ENCODE peak calls at places on chromosomes 4 and X, in nine cellular contexts. M is substantia nigra; K is fibroblast of lung; F is fibroblast of mammary gland; Q is stimulated activated CD4-positive, alpha-beta T cell treated with anti-CD3 and anti-CD28 coated beads, Interleukin-4, amount 100 ng/mL, for 4 hours; C is fibroblast of the aortic adventitia; I is HS-5; U is amniotic stem cell; N is WTC11. P is an unnamed sample.

GRCh38 chr4:112589207-112589606 is 47.5 kb downstream of the ZGRF1 start:
- DNase-seq in M (no peak), K (peak), F (peak), Q (no peak), C (peak), I (no peak), U (no peak), N (no peak), P (peak)

GRCh38 chr4:70688795-70689231 is 481 bp downstream of the UTP3 start:
- DNase-seq in M (no peak), K (peak), F (no peak), Q (no peak), C (no peak), I (no peak), U (no peak), N (no peak), P (peak)

GRCh38 chrX:16589211-16589610 is 60.7 kb upstream of the S100G start:
- DNase-seq in M (no peak), K (peak), F (peak), Q (no peak), C (peak), I (no peak), U (no peak), N (no peak), P (peak)

GRCh38 chr4:163157157-163157556 is 9.5 kb downstream of the NAF1 start:
- DNase-seq in M (no peak), K (peak), F (peak), Q (no peak), C (peak), I (peak), U (peak), N (no peak), P (peak)

GRCh38 chrX:65601126-65601525 is 66.3 kb upstream of the MSN start:
- DNase-seq in M (no peak), K (no peak), F (no peak), Q (no peak), C (no peak), I (no peak), U (no peak), N (no peak), P (no peak)

GRCh38 chr4:80006935-80007744 is 65.9 kb downstream of the ANTXR2 start:
- DNase-seq in M (no peak), K (peak), F (no peak), Q (no peak), C (peak), I (no peak), U (no peak), N (no peak), P (no peak)

GRCh38 chr4:1199556-1200331 is 27.4 kb upstream of the SPON2 start:
- DNase-seq in M (no peak), K (no peak), F (no peak), Q (no peak), C (no peak), I (no peak), U (no peak), N (peak), P (no peak)

GRCh38 chr4:181946902-181947301 is 296.3 kb upstream of the TENM3 start:
- DNase-seq in M (no peak), K (no peak), F (no peak), Q (no peak), C (no peak), I (no peak), U (no peak), N (no peak), P (no peak)

GRCh38 chr4:165765053-165765452 is 108.0 kb upstream of the TLL1 start:
- DNase-seq in M (no peak), K (no peak), F (no peak), Q (no peak), C (no peak), I (no peak), U (no peak), N (no peak), P (no peak)

GRCh38 chr4:72767903-72768817 is 199.1 kb upstream of the ADAMTS3 start:
- DNase-seq in M (no peak), K (peak), F (peak), Q (no peak), C (peak), I (peak), U (peak), N (no peak), P (peak)

GRCh38 chrX:48489892-48490291 is 13.9 kb downstream of the FTSJ1 start:
- DNase-seq in M (no peak), K (no peak), F (no peak), Q (no peak), C (no peak), I (no peak), U (no peak), N (no peak), P (no peak)

GRCh38 chr4:162403956-162404355 is 240.2 kb upstream of the FSTL5 start:
- DNase-seq in M (no peak), K (no peak), F (no peak), Q (no peak), C (no peak), I (no peak), U (no peak), N (no peak), P (no peak)

GRCh38 chrX:153794897-153795816 is 689 bp downstream of the SSR4 start:
- DNase-seq in M (no peak), K (peak), F (peak), Q (no peak), C (peak), I (no peak), U (no peak), N (no peak), P (peak)

GRCh38 chrX:112760697-112761096 is 79.9 kb downstream of the AMOT start:
- DNase-seq in M (no peak), K (peak), F (peak), Q (no peak), C (peak), I (no peak), U (no peak), N (no peak), P (no peak)

GRCh38 chrX:6968231-6968630 is 179.3 kb upstream of the STS start:
- DNase-seq in M (no peak), K (peak), F (no peak), Q (no peak), C (no peak), I (no peak), U (no peak), N (no peak), P (peak)

GRCh38 chrX:118666521-118666920 is 60.9 kb upstream of the IL13RA1 start:
- DNase-seq in M (no peak), K (peak), F (peak), Q (no peak), C (peak), I (no peak), U (no peak), N (no peak), P (peak)

GRCh38 chr4:40321671-40322131 is 13.4 kb upstream of the CHRNA9 start:
- DNase-seq in M (no peak), K (peak), F (peak), Q (no peak), C (peak), I (no peak), U (peak), N (no peak), P (peak)

GRCh38 chr4:142160509-142160908 is 524.1 kb downstream of the IL15 start:
- DNase-seq in M (no peak), K (peak), F (peak), Q (no peak), C (peak), I (no peak), U (no peak), N (no peak), P (no peak)

GRCh38 chr4:85102606-85103005 is 136.1 kb upstream of the WDFY3 start:
- DNase-seq in M (no peak), K (no peak), F (no peak), Q (no peak), C (no peak), I (peak), U (no peak), N (no peak), P (peak)

GRCh38 chrX:66005832-66006449 is 33.9 kb downstream of the VSIG4 start:
- DNase-seq in M (no peak), K (no peak), F (no peak), Q (no peak), C (no peak), I (no peak), U (no peak), N (no peak), P (no peak)

GRCh38 chr4:10117424-10118354 is 1.1 kb upstream of the WDR1 start:
- DNase-seq in M (no peak), K (peak), F (peak), Q (peak), C (peak), I (no peak), U (no peak), N (no peak), P (peak)

GRCh38 chr4:157700898-157701694 is 471.7 kb downstream of the GASK1B start:
- DNase-seq in M (no peak), K (peak), F (no peak), Q (no peak), C (no peak), I (no peak), U (no peak), N (no peak), P (no peak)

GRCh38 chr4:42965326-42965725 is 72.8 kb downstream of the GRXCR1 start:
- DNase-seq in M (no peak), K (no peak), F (no peak), Q (no peak), C (no peak), I (no peak), U (no peak), N (no peak), P (no peak)

GRCh38 chr4:85968945-85969830 is 390.7 kb downstream of the MAPK10 start:
- DNase-seq in M (no peak), K (peak), F (peak), Q (no peak), C (peak), I (no peak), U (peak), N (no peak), P (peak)

GRCh38 chr4:14831447-14831846 is 170.8 kb upstream of the CPEB2 start:
- DNase-seq in M (no peak), K (no peak), F (no peak), Q (no peak), C (no peak), I (no peak), U (no peak), N (no peak), P (no peak)

GRCh38 chrX:18941896-18942295 is 42.0 kb downstream of the PHKA2 start:
- DNase-seq in M (no peak), K (no peak), F (no peak), Q (no peak), C (no peak), I (no peak), U (no peak), N (no peak), P (no peak)

GRCh38 chr4:118345813-118346212 is 7.0 kb downstream of the PRSS12 start:
- DNase-seq in M (no peak), K (no peak), F (peak), Q (no peak), C (peak), I (no peak), U (no peak), N (no peak), P (peak)

GRCh38 chrX:120308558-120308957 is 2.7 kb downstream of the TMEM255A start:
- DNase-seq in M (no peak), K (no peak), F (no peak), Q (no peak), C (no peak), I (no peak), U (no peak), N (peak), P (peak)

GRCh38 chr4:2364654-2365053 is 53.8 kb downstream of the ZFYVE28 start:
- DNase-seq in M (no peak), K (peak), F (peak), Q (peak), C (peak), I (no peak), U (no peak), N (no peak), P (peak)

GRCh38 chr4:88609387-88609786 is 17.1 kb downstream of the HERC3 start:
- DNase-seq in M (no peak), K (no peak), F (no peak), Q (no peak), C (no peak), I (no peak), U (no peak), N (no peak), P (no peak)

GRCh38 chrX:101442095-101442494 is 34.1 kb downstream of the HNRNPH2 start:
- DNase-seq in M (no peak), K (no peak), F (peak), Q (no peak), C (no peak), I (no peak), U (no peak), N (no peak), P (no peak)

GRCh38 chrX:40108084-40108958 is 10.6 kb upstream of the BCOR start:
- DNase-seq in M (peak), K (peak), F (peak), Q (no peak), C (peak), I (no peak), U (no peak), N (peak), P (no peak)

GRCh38 chr4:835148-836002 is 9.4 kb upstream of the CPLX1 start:
- DNase-seq in M (no peak), K (no peak), F (no peak), Q (no peak), C (no peak), I (no peak), U (no peak), N (no peak), P (no peak)

GRCh38 chr4:73723029-73723428 is 17.3 kb upstream of the CXCL8 start:
- DNase-seq in M (no peak), K (peak), F (peak), Q (no peak), C (no peak), I (no peak), U (no peak), N (no peak), P (no peak)

GRCh38 chrX:28586291-28586690 is 955 bp upstream of the IL1RAPL1 start:
- DNase-seq in M (no peak), K (peak), F (no peak), Q (no peak), C (peak), I (no peak), U (no peak), N (peak), P (no peak)

P was measured in EL.